ENCODE peak calls at places on chromosomes 11 and 22, in ten cellular contexts. W, O, V, T, K, M, Z, U, J and H are unnamed samples.
A peak's percentile ranks its signal among the peaks of the same experiment; 100 is the strongest.

GRCh38 chr22:22196018-22196533 is 48.5 kb upstream of the VPREB1 start:
- DNase-seq in W (no peak), O (peak; percentile 90), V (no peak), T (no peak), K (no peak), M (no peak), Z (no peak), U (no peak), J (no peak), H (no peak)

GRCh38 chr11:45110562-45110961 is 35.9 kb upstream of the PRDM11 start:
- DNase-seq in W (peak; percentile 89), O (peak; percentile 74), V (no peak), T (peak; percentile 77), K (no peak), M (peak; percentile 23), Z (no peak), U (peak; percentile 64), J (no peak), H (peak; percentile 63)

GRCh38 chr11:122348658-122349451 is 232.8 kb upstream of the BLID start:
- DNase-seq in W (no peak), O (no peak), V (no peak), T (no peak), K (no peak), M (no peak), Z (peak; percentile 22), U (no peak), J (no peak), H (no peak)

GRCh38 chr11:111913997-111914396 is 1.5 kb downstream of the HSPB2 start:
- DNase-seq in W (no peak), O (no peak), V (no peak), T (peak; percentile 72), K (no peak), M (peak; percentile 70), Z (no peak), U (no peak), J (no peak), H (peak; percentile 73)

GRCh38 chr11:22626573-22627239 is 1.1 kb upstream of the FANCF start:
- DNase-seq in W (no peak), O (peak; percentile 7), V (no peak), T (no peak), K (no peak), M (no peak), Z (no peak), U (no peak), J (no peak), H (no peak)

GRCh38 chr11:119776031-119776636 is 47.1 kb upstream of the NECTIN1 start:
- DNase-seq in W (no peak), O (no peak), V (no peak), T (no peak), K (no peak), M (no peak), Z (no peak), U (no peak), J (no peak), H (no peak)

GRCh38 chr11:117673561-117673960 is 123.5 kb downstream of the DSCAML1 start:
- DNase-seq in W (no peak), O (no peak), V (no peak), T (no peak), K (no peak), M (no peak), Z (no peak), U (no peak), J (no peak), H (no peak)

GRCh38 chr22:32144875-32145274 is 14.2 kb downstream of the C22orf42 start:
- DNase-seq in W (no peak), O (peak; percentile 60), V (no peak), T (no peak), K (no peak), M (no peak), Z (no peak), U (no peak), J (no peak), H (no peak)

GRCh38 chr22:22243033-22243680 is 1.4 kb upstream of the VPREB1 start:
- DNase-seq in W (no peak), O (peak; percentile 32), V (no peak), T (no peak), K (no peak), M (no peak), Z (no peak), U (no peak), J (no peak), H (no peak)

GRCh38 chr11:65854161-65854592 is 3.8 kb downstream of the CFL1 start:
- DNase-seq in W (no peak), O (no peak), V (no peak), T (no peak), K (no peak), M (no peak), Z (no peak), U (no peak), J (no peak), H (peak; percentile 46)

GRCh38 chr22:20804650-20805049 is 30.7 kb downstream of the SERPIND1 start:
- DNase-seq in W (no peak), O (no peak), V (no peak), T (no peak), K (no peak), M (no peak), Z (no peak), U (no peak), J (no peak), H (no peak)

GRCh38 chr22:48356731-48357130 is 1470.9 kb downstream of the BRD1 start:
- DNase-seq in W (no peak), O (no peak), V (no peak), T (no peak), K (no peak), M (no peak), Z (no peak), U (no peak), J (no peak), H (no peak)

GRCh38 chr11:59857444-59858434 is 8.5 kb downstream of the TCN1 start:
- DNase-seq in W (peak; percentile 54), O (no peak), V (no peak), T (no peak), K (no peak), M (no peak), Z (no peak), U (peak; percentile 71), J (no peak), H (no peak)

GRCh38 chr11:102664001-102664752 is 39.0 kb upstream of the MMP20 start:
- DNase-seq in W (peak; percentile 45), O (peak; percentile 33), V (no peak), T (no peak), K (no peak), M (no peak), Z (no peak), U (peak; percentile 13), J (no peak), H (no peak)

GRCh38 chr22:32665676-32666075 is 135.8 kb upstream of the TIMP3 start:
- DNase-seq in W (no peak), O (no peak), V (no peak), T (peak; percentile 72), K (no peak), M (no peak), Z (no peak), U (no peak), J (no peak), H (no peak)

GRCh38 chr11:15176646-15177163 is 62.0 kb downstream of the INSC start:
- DNase-seq in W (no peak), O (no peak), V (no peak), T (no peak), K (no peak), M (no peak), Z (no peak), U (no peak), J (no peak), H (no peak)

GRCh38 chr11:35318309-35318708 is 101.0 kb downstream of the SLC1A2 start:
- DNase-seq in W (no peak), O (no peak), V (no peak), T (no peak), K (no peak), M (no peak), Z (no peak), U (no peak), J (no peak), H (no peak)
- H3K4me1 ChIP-seq in W (peaks cover 20% of the 10 kb centered on the region), O (peaks cover 8% of the 10 kb centered on the region), V (no peaks in the 10 kb centered on the region), T (peaks cover 5% of the 10 kb centered on the region), K (peaks cover 31% of the 10 kb centered on the region), M (no peaks in the 10 kb centered on the region), Z (peaks cover 40% of the 10 kb centered on the region), U (peaks cover 8% of the 10 kb centered on the region), J (peaks cover 38% of the 10 kb centered on the region), H (no peaks in the 10 kb centered on the region)

GRCh38 chr22:35721954-35722353 is 4.3 kb downstream of the APOL5 start:
- DNase-seq in W (no peak), O (no peak), V (no peak), T (no peak), K (no peak), M (no peak), Z (no peak), U (no peak), J (no peak), H (no peak)

GRCh38 chr22:35717572-35717971 is at the start of gene APOL5:
- DNase-seq in W (no peak), O (no peak), V (no peak), T (no peak), K (no peak), M (no peak), Z (no peak), U (no peak), J (no peak), H (no peak)

GRCh38 chr22:35719212-35719869 is 1.7 kb downstream of the APOL5 start:
- DNase-seq in W (peak; percentile 72), O (no peak), V (no peak), T (no peak), K (no peak), M (no peak), Z (no peak), U (no peak), J (no peak), H (no peak)
- TF ChIP-seq CTCF in W (peak; percentile 66), O (peak; percentile 63), V (no peak), T (peak; percentile 11), K (no peak), M (no peak), Z (no peak), U (peak; percentile 44), J (peak; percentile 15), H (no peak)

GRCh38 chr22:24400037-24400725 is 27.2 kb upstream of the ADORA2A start:
- DNase-seq in W (no peak), O (no peak), V (no peak), T (no peak), K (no peak), M (no peak), Z (no peak), U (no peak), J (peak; percentile 33), H (no peak)
- H3K27ac ChIP-seq in W (no peak overlapping the region), O (peak overlapping the region; percentile 64), V (no peak overlapping the region), T (no peak overlapping the region), K (peak overlapping the region; percentile 83), M (no peak overlapping the region), Z (peak overlapping the region; percentile 87), U (no peak overlapping the region), J (peak overlapping the region; percentile 85), H (no peak overlapping the region)

DNA sequence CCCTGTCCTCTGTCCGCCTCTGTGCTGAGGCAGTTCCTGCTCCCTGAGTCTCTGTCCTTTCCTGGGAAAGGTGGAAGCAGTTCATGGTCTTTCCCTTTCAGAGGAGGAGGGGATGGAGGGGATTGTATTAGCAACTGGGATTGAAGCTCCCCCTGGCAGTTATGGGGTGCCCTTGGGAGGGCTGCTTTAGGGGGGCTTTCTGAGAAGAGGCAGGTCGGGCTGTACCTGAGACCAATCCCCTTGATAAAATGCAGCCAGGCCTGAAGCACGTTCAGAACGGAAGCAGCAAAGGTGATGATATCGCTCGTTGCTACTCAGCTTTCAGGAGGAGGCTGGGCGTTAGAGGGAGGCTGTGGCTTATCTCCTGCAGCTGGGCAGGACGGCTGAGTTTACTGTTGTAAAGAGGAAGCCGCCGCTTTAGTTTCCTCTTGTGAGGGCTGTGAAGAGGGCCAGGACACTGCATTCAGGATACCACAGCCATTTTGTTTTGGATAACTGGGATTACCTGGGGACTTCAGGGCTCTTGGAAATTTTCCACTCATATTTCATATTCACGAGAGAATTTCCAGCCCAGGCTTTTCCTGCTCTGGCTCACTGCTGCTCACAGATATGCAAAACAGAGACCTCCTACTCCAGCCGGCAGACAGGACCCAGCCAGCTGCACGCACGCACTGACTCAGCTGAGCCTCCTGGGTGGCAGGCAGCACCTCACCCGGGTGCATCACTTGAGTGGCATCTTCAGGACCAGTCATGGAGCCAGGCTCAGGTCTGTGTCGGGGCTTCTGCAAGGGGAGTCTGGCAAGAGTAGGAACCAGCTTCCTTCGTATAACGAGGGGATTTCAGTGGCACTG is 798 bp downstream of the AMPD3 start:
- DNase-seq in W (peak; percentile 77), O (peak; percentile 93), V (no peak), T (peak; percentile 59), K (no peak), M (no peak), Z (no peak), U (peak; percentile 26), J (peak; percentile 43), H (peak; percentile 93)
- H3K4me1 ChIP-seq in W (peaks cover 12% of the 10 kb centered on the region), O (peaks cover 72% of the 10 kb centered on the region), V (peaks cover 22% of the 10 kb centered on the region), T (peaks cover 15% of the 10 kb centered on the region), K (peaks cover 20% of the 10 kb centered on the region), M (peaks cover 6% of the 10 kb centered on the region), Z (peaks cover 20% of the 10 kb centered on the region), U (peaks cover 65% of the 10 kb centered on the region), J (peaks cover 51% of the 10 kb centered on the region), H (peaks cover 25% of the 10 kb centered on the region)